ENCODE peak calls at places on chromosomes 16 and 17, in ten cellular contexts. One of them, this sample, is unnamed.

GRCh38 chr17:77571562-77571981 is 386.9 kb upstream of the TNRC6C start:
- DNase-seq in right atrium auricular region: peak; percentile 59
- DNase-seq in prostate gland: no peak
- DNase-seq in neural progenitor cell: no peak
- DNase-seq in astrocyte of the spinal cord: no peak
- DNase-seq in WTC11: no peak
- DNase-seq in tibial nerve: no peak
- DNase-seq in GM13976: no peak
- DNase-seq in psoas muscle: no peak
- DNase-seq in RWPE2: no peak
- DNase-seq in this sample: no peak

GRCh38 chr16:14301150-14302030 is 230.3 kb downstream of the MRTFB start:
- DNase-seq in right atrium auricular region: no peak
- DNase-seq in prostate gland: no peak
- DNase-seq in neural progenitor cell: peak; percentile 42
- DNase-seq in astrocyte of the spinal cord: no peak
- DNase-seq in WTC11: peak; percentile 50
- DNase-seq in tibial nerve: no peak
- DNase-seq in GM13976: no peak
- DNase-seq in psoas muscle: peak; percentile 74
- DNase-seq in RWPE2: no peak
- DNase-seq in this sample: peak; percentile 35

GRCh38 chr17:18006495-18007239 is 32.3 kb downstream of the ATPAF2 start:
- DNase-seq in right atrium auricular region: no peak
- DNase-seq in prostate gland: no peak
- DNase-seq in neural progenitor cell: peak; percentile 46
- DNase-seq in astrocyte of the spinal cord: no peak
- DNase-seq in WTC11: peak; percentile 32
- DNase-seq in tibial nerve: no peak
- DNase-seq in GM13976: no peak
- DNase-seq in psoas muscle: peak; percentile 32
- DNase-seq in RWPE2: no peak
- DNase-seq in this sample: no peak

GRCh38 chr17:38561416-38562214 is 44.1 kb downstream of the SRCIN1 start:
- DNase-seq in right atrium auricular region: no peak
- DNase-seq in prostate gland: no peak
- DNase-seq in neural progenitor cell: peak; percentile 83
- DNase-seq in astrocyte of the spinal cord: no peak
- DNase-seq in WTC11: peak; percentile 62
- DNase-seq in tibial nerve: no peak
- DNase-seq in GM13976: no peak
- DNase-seq in psoas muscle: no peak
- DNase-seq in RWPE2: no peak
- DNase-seq in this sample: no peak

GRCh38 chr17:43530303-43531081 is 15.6 kb downstream of the ETV4 start:
- DNase-seq in right atrium auricular region: peak; percentile 72
- DNase-seq in prostate gland: peak; percentile 66
- DNase-seq in neural progenitor cell: peak; percentile 84
- DNase-seq in astrocyte of the spinal cord: peak; percentile 97
- DNase-seq in WTC11: peak; percentile 99
- DNase-seq in tibial nerve: peak; percentile 23
- DNase-seq in GM13976: no peak
- DNase-seq in psoas muscle: peak; percentile 79
- DNase-seq in RWPE2: peak; percentile 84
- DNase-seq in this sample: no peak

GRCh38 chr17:35069311-35069710 is 5.8 kb upstream of the RFFL start:
- DNase-seq in right atrium auricular region: no peak
- DNase-seq in prostate gland: no peak
- DNase-seq in neural progenitor cell: no peak
- DNase-seq in astrocyte of the spinal cord: no peak
- DNase-seq in WTC11: no peak
- DNase-seq in tibial nerve: no peak
- DNase-seq in GM13976: no peak
- DNase-seq in psoas muscle: no peak
- DNase-seq in RWPE2: no peak
- DNase-seq in this sample: no peak

GRCh38 chr17:77746901-77747620 is 211.4 kb upstream of the TNRC6C start:
- DNase-seq in right atrium auricular region: no peak
- DNase-seq in prostate gland: no peak
- DNase-seq in neural progenitor cell: peak; percentile 95
- DNase-seq in astrocyte of the spinal cord: no peak
- DNase-seq in WTC11: peak; percentile 12
- DNase-seq in tibial nerve: no peak
- DNase-seq in GM13976: no peak
- DNase-seq in psoas muscle: no peak
- DNase-seq in RWPE2: peak; percentile 26
- DNase-seq in this sample: no peak

GRCh38 chr17:44552361-44552760 is 4.9 kb upstream of the FZD2 start:
- DNase-seq in right atrium auricular region: no peak
- DNase-seq in prostate gland: no peak
- DNase-seq in neural progenitor cell: no peak
- DNase-seq in astrocyte of the spinal cord: no peak
- DNase-seq in WTC11: no peak
- DNase-seq in tibial nerve: peak; percentile 57
- DNase-seq in GM13976: no peak
- DNase-seq in psoas muscle: no peak
- DNase-seq in RWPE2: no peak
- DNase-seq in this sample: peak; percentile 51

GRCh38 chr16:53132406-53132805 is 77.6 kb downstream of the CHD9 start:
- DNase-seq in right atrium auricular region: no peak
- DNase-seq in prostate gland: no peak
- DNase-seq in neural progenitor cell: no peak
- DNase-seq in astrocyte of the spinal cord: no peak
- DNase-seq in WTC11: no peak
- DNase-seq in tibial nerve: no peak
- DNase-seq in GM13976: no peak
- DNase-seq in psoas muscle: no peak
- DNase-seq in RWPE2: no peak
- DNase-seq in this sample: no peak

GRCh38 chr16:53131050-53131362 is 76.2 kb downstream of the CHD9 start:
- DNase-seq in right atrium auricular region: no peak
- DNase-seq in prostate gland: no peak
- DNase-seq in neural progenitor cell: peak; percentile 81
- DNase-seq in astrocyte of the spinal cord: no peak
- DNase-seq in WTC11: peak; percentile 63
- DNase-seq in tibial nerve: no peak
- DNase-seq in GM13976: no peak
- DNase-seq in psoas muscle: no peak
- DNase-seq in RWPE2: no peak
- DNase-seq in this sample: no peak

GRCh38 chr16:53131363-53132071 is 76.7 kb downstream of the CHD9 start:
- DNase-seq in right atrium auricular region: peak; percentile 82
- DNase-seq in prostate gland: peak; percentile 46
- DNase-seq in neural progenitor cell: no peak
- DNase-seq in astrocyte of the spinal cord: peak; percentile 34
- DNase-seq in WTC11: peak; percentile 30
- DNase-seq in tibial nerve: peak; percentile 39
- DNase-seq in GM13976: peak; percentile 76
- DNase-seq in psoas muscle: peak; percentile 90
- DNase-seq in RWPE2: peak; percentile 74
- DNase-seq in this sample: peak; percentile 56

GRCh38 chr16:53129281-53130192 is 74.7 kb downstream of the CHD9 start:
- DNase-seq in right atrium auricular region: no peak
- DNase-seq in prostate gland: peak; percentile 11
- DNase-seq in neural progenitor cell: no peak
- DNase-seq in astrocyte of the spinal cord: peak; percentile 65
- DNase-seq in WTC11: peak; percentile 42
- DNase-seq in tibial nerve: no peak
- DNase-seq in GM13976: no peak
- DNase-seq in psoas muscle: no peak
- DNase-seq in RWPE2: no peak
- DNase-seq in this sample: no peak

DNA sequence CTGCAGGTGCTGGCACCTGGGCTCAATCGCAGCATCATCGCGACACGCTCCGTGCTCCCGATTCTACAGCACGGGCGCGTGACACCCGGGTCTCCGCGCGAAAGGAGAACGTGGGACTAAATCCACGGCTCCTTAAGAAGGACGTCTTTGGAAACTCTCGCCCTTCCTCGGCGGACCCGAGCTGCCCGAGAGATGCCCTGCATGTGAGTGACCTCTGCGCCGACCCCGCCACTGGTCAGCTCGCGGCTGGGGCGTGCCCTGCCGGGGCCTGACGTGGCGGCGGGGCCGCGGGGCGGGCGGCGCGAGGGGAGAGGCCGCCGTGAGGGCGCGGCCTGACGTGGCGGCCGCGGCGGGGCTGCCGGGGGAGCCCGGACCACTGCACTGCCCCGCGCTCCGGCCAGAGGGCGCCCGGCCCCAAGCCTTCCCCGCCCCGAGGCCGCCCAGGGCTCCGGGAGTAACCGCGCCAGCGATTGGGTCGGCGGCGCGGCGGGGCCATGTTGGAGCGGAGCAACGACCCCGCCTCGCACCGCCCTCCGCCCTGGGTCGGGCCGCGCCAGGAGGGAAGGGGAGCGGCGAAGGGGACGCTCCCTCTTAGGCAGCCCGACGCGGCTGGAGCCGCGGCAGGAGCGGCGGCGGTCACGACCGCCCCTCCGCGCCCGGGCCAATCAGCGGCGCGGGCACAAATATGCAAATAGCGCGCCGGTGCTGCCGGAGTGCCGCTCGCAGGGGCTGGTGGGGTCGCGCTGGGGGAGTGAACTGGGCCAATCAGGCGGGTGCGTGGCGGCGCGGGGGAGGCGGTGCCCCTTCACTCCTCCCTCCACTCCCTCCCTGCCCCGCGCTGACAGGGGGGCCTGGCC is 75.6 kb downstream of the CHD9 start:
- DNase-seq in right atrium auricular region: peak; percentile 97
- DNase-seq in prostate gland: peak; percentile 97
- DNase-seq in neural progenitor cell: peak; percentile 97
- DNase-seq in astrocyte of the spinal cord: peak; percentile 96
- DNase-seq in WTC11: peak; percentile 95
- DNase-seq in tibial nerve: peak; percentile 88
- DNase-seq in GM13976: peak; percentile 97
- DNase-seq in psoas muscle: peak; percentile 99
- DNase-seq in RWPE2: peak; percentile 97
- DNase-seq in this sample: peak; percentile 98
- TF ChIP-seq CTCF in right atrium auricular region: peak; percentile 74
- TF ChIP-seq CTCF in prostate gland: peak; percentile 95
- TF ChIP-seq CTCF in neural progenitor cell: peak; percentile 56
- TF ChIP-seq CTCF in astrocyte of the spinal cord: peak; percentile 52
- TF ChIP-seq CTCF in WTC11: peak; percentile 40
- TF ChIP-seq CTCF in tibial nerve: peak; percentile 69
- TF ChIP-seq CTCF in GM13976: peak; percentile 86
- TF ChIP-seq CTCF in psoas muscle: peak; percentile 81
- TF ChIP-seq CTCF in RWPE2: peak; percentile 88
- TF ChIP-seq CTCF in this sample: peak; percentile 34

GRCh38 chr17:82835766-82836512 is 3.9 kb downstream of the ZNF750 start:
- DNase-seq in right atrium auricular region: no peak
- DNase-seq in prostate gland: peak; percentile 92
- DNase-seq in neural progenitor cell: no peak
- DNase-seq in astrocyte of the spinal cord: no peak
- DNase-seq in WTC11: peak; percentile 28
- DNase-seq in tibial nerve: no peak
- DNase-seq in GM13976: no peak
- DNase-seq in psoas muscle: no peak
- DNase-seq in RWPE2: peak; percentile 99
- DNase-seq in this sample: no peak

GRCh38 chr17:82837586-82838320 is 2.1 kb downstream of the ZNF750 start:
- DNase-seq in right atrium auricular region: no peak
- DNase-seq in prostate gland: no peak
- DNase-seq in neural progenitor cell: no peak
- DNase-seq in astrocyte of the spinal cord: no peak
- DNase-seq in WTC11: no peak
- DNase-seq in tibial nerve: no peak
- DNase-seq in GM13976: no peak
- DNase-seq in psoas muscle: no peak
- DNase-seq in RWPE2: peak; percentile 38
- DNase-seq in this sample: no peak

GRCh38 chr17:82835122-82835521 is 4.7 kb downstream of the ZNF750 start:
- DNase-seq in right atrium auricular region: no peak
- DNase-seq in prostate gland: no peak
- DNase-seq in neural progenitor cell: no peak
- DNase-seq in astrocyte of the spinal cord: no peak
- DNase-seq in WTC11: no peak
- DNase-seq in tibial nerve: no peak
- DNase-seq in GM13976: no peak
- DNase-seq in psoas muscle: no peak
- DNase-seq in RWPE2: peak; percentile 28
- DNase-seq in this sample: no peak

GRCh38 chr17:82838386-82839063 is 1.3 kb downstream of the ZNF750 start:
- DNase-seq in right atrium auricular region: peak; percentile 75
- DNase-seq in prostate gland: peak; percentile 84
- DNase-seq in neural progenitor cell: no peak
- DNase-seq in astrocyte of the spinal cord: no peak
- DNase-seq in WTC11: no peak
- DNase-seq in tibial nerve: no peak
- DNase-seq in GM13976: no peak
- DNase-seq in psoas muscle: peak; percentile 88
- DNase-seq in RWPE2: peak; percentile 20
- DNase-seq in this sample: peak; percentile 17

GRCh38 chr17:82836823-82837357 is 2.9 kb downstream of the ZNF750 start:
- DNase-seq in right atrium auricular region: no peak
- DNase-seq in prostate gland: no peak
- DNase-seq in neural progenitor cell: peak; percentile 37
- DNase-seq in astrocyte of the spinal cord: peak; percentile 6
- DNase-seq in WTC11: no peak
- DNase-seq in tibial nerve: no peak
- DNase-seq in GM13976: no peak
- DNase-seq in psoas muscle: no peak
- DNase-seq in RWPE2: peak; percentile 18
- DNase-seq in this sample: no peak
- TF ChIP-seq CTCF in right atrium auricular region: no peak
- TF ChIP-seq CTCF in prostate gland: no peak
- TF ChIP-seq CTCF in neural progenitor cell: peak; percentile 47
- TF ChIP-seq CTCF in astrocyte of the spinal cord: peak; percentile 18
- TF ChIP-seq CTCF in WTC11: no peak
- TF ChIP-seq CTCF in tibial nerve: no peak
- TF ChIP-seq CTCF in GM13976: no peak
- TF ChIP-seq CTCF in psoas muscle: peak; percentile 8
- TF ChIP-seq CTCF in RWPE2: no peak
- TF ChIP-seq CTCF in this sample: no peak

GRCh38 chr16:82010649-82011048 is 621 bp downstream of the SDR42E1 start:
- DNase-seq in right atrium auricular region: no peak
- DNase-seq in prostate gland: no peak
- DNase-seq in neural progenitor cell: no peak
- DNase-seq in astrocyte of the spinal cord: no peak
- DNase-seq in WTC11: no peak
- DNase-seq in tibial nerve: no peak
- DNase-seq in GM13976: no peak
- DNase-seq in psoas muscle: no peak
- DNase-seq in RWPE2: no peak
- DNase-seq in this sample: no peak

GRCh38 chr16:82011199-82011641 is at the start of gene SDR42E1:
- DNase-seq in right atrium auricular region: no peak
- DNase-seq in prostate gland: peak; percentile 50
- DNase-seq in neural progenitor cell: no peak
- DNase-seq in astrocyte of the spinal cord: no peak
- DNase-seq in WTC11: no peak
- DNase-seq in tibial nerve: no peak
- DNase-seq in GM13976: peak; percentile 36
- DNase-seq in psoas muscle: no peak
- DNase-seq in RWPE2: peak; percentile 85
- DNase-seq in this sample: peak; percentile 89

GRCh38 chr16:82016964-82017363 is 5.7 kb upstream of the SDR42E1 start:
- DNase-seq in right atrium auricular region: no peak
- DNase-seq in prostate gland: no peak
- DNase-seq in neural progenitor cell: no peak
- DNase-seq in astrocyte of the spinal cord: peak; percentile 22
- DNase-seq in WTC11: no peak
- DNase-seq in tibial nerve: no peak
- DNase-seq in GM13976: no peak
- DNase-seq in psoas muscle: no peak
- DNase-seq in RWPE2: no peak
- DNase-seq in this sample: no peak

GRCh38 chr16:82020051-82020450 is 8.8 kb upstream of the SDR42E1 start:
- DNase-seq in right atrium auricular region: no peak
- DNase-seq in prostate gland: no peak
- DNase-seq in neural progenitor cell: no peak
- DNase-seq in astrocyte of the spinal cord: no peak
- DNase-seq in WTC11: no peak
- DNase-seq in tibial nerve: no peak
- DNase-seq in GM13976: no peak
- DNase-seq in psoas muscle: no peak
- DNase-seq in RWPE2: no peak
- DNase-seq in this sample: no peak

GRCh38 chr16:82016268-82016667 is 5.0 kb upstream of the SDR42E1 start:
- DNase-seq in right atrium auricular region: no peak
- DNase-seq in prostate gland: peak; percentile 35
- DNase-seq in neural progenitor cell: no peak
- DNase-seq in astrocyte of the spinal cord: peak; percentile 84
- DNase-seq in WTC11: no peak
- DNase-seq in tibial nerve: no peak
- DNase-seq in GM13976: no peak
- DNase-seq in psoas muscle: no peak
- DNase-seq in RWPE2: no peak
- DNase-seq in this sample: peak; percentile 71
- TF ChIP-seq CTCF in right atrium auricular region: peak; percentile 38
- TF ChIP-seq CTCF in prostate gland: no peak
- TF ChIP-seq CTCF in neural progenitor cell: peak; percentile 51
- TF ChIP-seq CTCF in astrocyte of the spinal cord: peak; percentile 54
- TF ChIP-seq CTCF in WTC11: peak; percentile 29
- TF ChIP-seq CTCF in tibial nerve: no peak
- TF ChIP-seq CTCF in GM13976: no peak
- TF ChIP-seq CTCF in psoas muscle: no peak
- TF ChIP-seq CTCF in RWPE2: peak; percentile 52
- TF ChIP-seq CTCF in this sample: peak; percentile 70

GRCh38 chr17:29565643-29566472 is 979 bp downstream of the ABHD15 start:
- DNase-seq in right atrium auricular region: peak; percentile 60
- DNase-seq in prostate gland: peak; percentile 5
- DNase-seq in neural progenitor cell: peak; percentile 78
- DNase-seq in astrocyte of the spinal cord: no peak
- DNase-seq in WTC11: peak; percentile 76
- DNase-seq in tibial nerve: peak; percentile 24
- DNase-seq in GM13976: peak; percentile 77
- DNase-seq in psoas muscle: peak; percentile 61
- DNase-seq in RWPE2: peak; percentile 68
- DNase-seq in this sample: peak; percentile 59
- TF ChIP-seq CTCF in right atrium auricular region: no peak
- TF ChIP-seq CTCF in prostate gland: no peak
- TF ChIP-seq CTCF in neural progenitor cell: peak; percentile 45
- TF ChIP-seq CTCF in astrocyte of the spinal cord: peak; percentile 26
- TF ChIP-seq CTCF in WTC11: no peak
- TF ChIP-seq CTCF in tibial nerve: no peak
- TF ChIP-seq CTCF in GM13976: peak; percentile 3
- TF ChIP-seq CTCF in psoas muscle: no peak
- TF ChIP-seq CTCF in RWPE2: no peak
- TF ChIP-seq CTCF in this sample: peak; percentile 43

This sample was measured in Calu3.